ENCODE peak calls at places on chromosomes 6 and 20, in nine cellular contexts. N is breast epithelium, D is sigmoid colon, K is A549, C is K562, L is IMR-90, T is body of pancreas, R is endothelial cell of umbilical vein, X is tibial nerve. H is an unnamed sample.

GRCh38 chr6:163335671-163336545 is 78.6 kb upstream of the QKI start:
- DNase-seq in N (no peak), C (no peak), X (no peak), K (no peak), T (no peak), D (peak; percentile 78), R (peak; percentile 95), L (peak; percentile 8), H (no peak)

GRCh38 chr6:159929819-159930218 is 39.0 kb downstream of the MAS1 start:
- DNase-seq in L (no peak), C (no peak), X (no peak), T (peak; percentile 55), N (no peak), K (no peak), D (no peak), R (peak; percentile 6), H (no peak)

GRCh38 chr20:36957875-36958667 is 6.6 kb upstream of the SAMHD1 start:
- DNase-seq in K (no peak), D (no peak), X (no peak), L (no peak), R (no peak), N (no peak), C (no peak), T (no peak), H (no peak)

GRCh38 chr6:169996652-169997051 is 245.2 kb downstream of the ERMARD start:
- DNase-seq in N (no peak), T (no peak), X (no peak), C (no peak), R (no peak), K (no peak), D (no peak), L (no peak), H (no peak)

GRCh38 chr6:147022041-147022440 is 182.2 kb upstream of the STXBP5 start:
- DNase-seq in D (no peak), C (no peak), X (no peak), K (no peak), N (no peak), L (peak; percentile 48), R (no peak), T (no peak), H (no peak)

GRCh38 chr6:54493138-54493537 is 184.9 kb downstream of the TINAG start:
- DNase-seq in R (peak; percentile 56), C (no peak), D (no peak), X (no peak), N (no peak), L (peak; percentile 86), K (peak; percentile 1), T (no peak), H (no peak)

GRCh38 chr20:54550776-54551396 is 75.5 kb downstream of the DOK5 start:
- DNase-seq in N (no peak), K (no peak), C (no peak), T (no peak), L (peak; percentile 40), D (no peak), X (no peak), R (no peak), H (no peak)

GRCh38 chr6:54813901-54814300 is 32.7 kb upstream of the FAM83B start:
- DNase-seq in L (peak; percentile 68), C (no peak), X (no peak), K (no peak), R (no peak), N (no peak), T (no peak), D (no peak), H (no peak)

GRCh38 chr20:37552415-37552814 is 24.7 kb upstream of the BLCAP start:
- DNase-seq in R (no peak), N (no peak), X (no peak), K (no peak), T (no peak), D (no peak), L (peak; percentile 13), C (no peak), H (no peak)

GRCh38 chr6:149169761-149170359 is 147.7 kb upstream of the TAB2 start:
- DNase-seq in X (no peak), D (no peak), R (no peak), L (no peak), N (no peak), C (no peak), K (no peak), T (no peak), H (no peak)

GRCh38 chr6:47097092-47097945 is 55.2 kb upstream of the ADGRF1 start:
- DNase-seq in L (peak; percentile 85), D (peak; percentile 82), C (peak; percentile 58), N (peak; percentile 31), K (peak; percentile 55), X (no peak), T (peak; percentile 76), R (peak; percentile 77), H (no peak)

GRCh38 chr20:43844778-43845614 is 69.7 kb upstream of the TOX2 start:
- DNase-seq in C (no peak), L (peak; percentile 95), T (no peak), N (peak; percentile 38), R (peak; percentile 82), X (no peak), D (peak; percentile 20), K (no peak), H (no peak)

GRCh38 chr6:154580397-154581135 is 70.1 kb upstream of the CNKSR3 start:
- DNase-seq in R (no peak), T (no peak), L (no peak), C (no peak), X (no peak), K (no peak), N (no peak), D (no peak), H (no peak)

GRCh38 chr6:129110687-129111343 is 227.9 kb downstream of the LAMA2 start:
- DNase-seq in T (no peak), C (no peak), L (peak; percentile 16), D (no peak), K (no peak), N (no peak), R (no peak), X (no peak), H (no peak)

GRCh38 chr20:62043131-62043914 is 22.4 kb downstream of the TAF4 start:
- DNase-seq in D (no peak), T (no peak), X (no peak), C (no peak), N (no peak), K (no peak), L (peak; percentile 34), R (no peak), H (no peak)

GRCh38 chr20:62792940-62793756 is 3.1 kb upstream of the MRGBP start:
- DNase-seq in D (no peak), T (no peak), L (no peak), C (no peak), N (no peak), X (no peak), R (no peak), K (no peak), H (no peak)

DNA sequence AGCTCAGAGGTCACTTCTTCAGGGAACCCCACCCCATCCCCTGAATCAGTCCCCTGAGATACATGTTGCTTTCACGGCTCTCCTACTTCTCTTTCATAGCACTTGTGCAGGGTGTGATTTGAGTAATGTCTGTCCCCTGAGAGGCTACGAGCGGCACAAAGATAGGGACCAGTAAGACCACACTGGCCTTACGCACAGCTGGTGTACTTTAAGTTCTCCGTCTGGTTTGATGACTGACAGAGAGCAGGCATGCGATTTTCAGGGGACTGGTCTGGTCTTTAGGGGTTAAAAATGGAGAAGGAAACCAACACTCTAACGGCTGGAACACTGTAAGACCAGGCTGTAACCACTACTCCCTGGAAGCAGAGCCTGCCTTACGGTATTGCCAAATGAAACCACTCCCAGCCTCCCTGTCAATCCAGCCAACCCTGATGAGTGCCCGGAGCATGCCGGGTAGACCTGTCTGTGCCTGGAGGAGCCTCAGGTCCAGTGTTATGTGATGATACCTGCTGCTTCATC is 47.1 kb downstream of the ELMO2 start:
- DNase-seq in L (no peak), K (no peak), C (no peak), R (no peak), N (no peak), D (no peak), X (no peak), T (no peak), H (no peak)
- H3K4me1 ChIP-seq in L (no peaks in the 10 kb centered on the region), K (peaks cover 14% of the 10 kb centered on the region), C (peaks cover 4% of the 10 kb centered on the region), R (peaks cover 6% of the 10 kb centered on the region), N (peaks cover 8% of the 10 kb centered on the region), D (no peaks in the 10 kb centered on the region), X (peaks cover 43% of the 10 kb centered on the region), T (peaks cover 36% of the 10 kb centered on the region), H (peaks cover 46% of the 10 kb centered on the region)

GRCh38 chr20:7025635-7026034 is 258.1 kb downstream of the BMP2 start:
- DNase-seq in C (no peak), K (no peak), N (no peak), D (no peak), L (no peak), T (no peak), R (no peak), X (no peak), H (no peak)

GRCh38 chr20:7029005-7029404 is 261.5 kb downstream of the BMP2 start:
- DNase-seq in L (no peak), R (no peak), K (no peak), T (no peak), N (no peak), D (no peak), C (no peak), X (no peak), H (no peak)

DNA sequence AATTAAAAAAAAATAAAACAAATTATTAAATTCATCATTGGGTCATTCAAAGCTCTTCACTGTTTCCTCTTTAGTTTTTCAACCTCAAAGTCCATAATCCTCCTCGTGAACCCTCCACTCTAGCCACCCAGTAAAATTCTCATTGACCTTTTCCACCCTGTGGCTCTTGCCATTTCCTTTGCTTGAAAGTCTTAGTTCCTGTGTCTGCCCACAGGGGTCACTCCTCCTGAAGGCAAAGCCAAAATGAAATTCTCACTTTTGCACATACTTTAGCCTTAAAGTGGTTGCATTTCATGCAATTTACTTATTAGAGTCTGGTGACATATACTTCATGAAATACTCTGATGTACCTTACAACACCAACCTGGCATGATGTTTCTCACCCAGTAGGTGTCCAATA is 263.7 kb downstream of the BMP2 start:
- DNase-seq in R (no peak), K (peak; percentile 5), L (no peak), D (no peak), T (no peak), X (no peak), N (no peak), C (no peak), H (no peak)
- TF ChIP-seq CTCF in R (peak; percentile 22), K (no peak), L (no peak), D (no peak), T (no peak), X (no peak), N (no peak), C (no peak), H (no peak)

DNA sequence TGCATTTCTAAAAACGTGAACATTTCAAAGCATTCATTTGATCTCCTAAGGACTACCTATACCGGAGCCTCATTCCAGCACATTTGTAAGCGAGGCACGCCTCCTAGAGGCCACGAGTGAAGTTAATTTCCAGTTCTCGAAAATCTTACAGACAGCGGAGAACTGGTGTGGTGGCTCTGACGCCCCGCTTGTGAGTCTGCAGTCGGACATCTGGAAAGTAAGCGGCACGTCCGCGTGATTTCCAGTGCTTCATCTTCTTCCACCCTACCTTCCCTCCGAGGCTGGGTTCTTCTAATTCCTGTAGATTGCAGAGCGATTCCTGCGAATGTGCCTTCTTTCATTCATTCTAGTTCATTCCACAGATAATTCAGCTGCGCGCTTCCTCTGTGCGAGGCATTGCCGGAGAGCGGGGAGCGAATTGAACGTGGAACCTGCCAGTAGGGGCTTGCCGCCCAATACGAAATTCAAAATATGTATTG is 810 bp upstream of the PRIM2 start:
- DNase-seq in K (peak; percentile 71), T (peak; percentile 83), N (peak; percentile 62), D (peak; percentile 91), L (peak; percentile 92), X (peak; percentile 60), R (peak; percentile 94), C (peak; percentile 74), H (peak; percentile 28)
- TF ChIP-seq POLR2A in K (peak; percentile 18), T (no peak), N (no peak), D (peak; percentile 13), L (peak; percentile 63), X (no peak), R (no peak), C (no peak), H (no peak)

GRCh38 chr6:15303920-15304291 is 58.0 kb downstream of the JARID2 start:
- DNase-seq in D (no peak), R (no peak), L (no peak), C (no peak), X (no peak), T (no peak), K (no peak), N (no peak), H (no peak)
- H3K4me1 ChIP-seq in D (no peaks in the 10 kb centered on the region), R (peaks cover 19% of the 10 kb centered on the region), L (peaks cover 32% of the 10 kb centered on the region), C (peaks cover 80% of the 10 kb centered on the region), X (peaks cover 45% of the 10 kb centered on the region), T (peaks cover 24% of the 10 kb centered on the region), K (peaks cover 29% of the 10 kb centered on the region), N (no peaks in the 10 kb centered on the region), H (peaks cover 5% of the 10 kb centered on the region)

H was measured in esophagus squamous epithelium.